ENCODE peak calls at places on chromosome X, in eight cellular contexts. X is WTC11; L is NCI-H345; O is activated T-helper 1 cell treated with anti-CD3 and anti-CD28 coated beads, Interleukin-12 subunit alpha, Interleukin-12 subunit beta, Interleukin-2, Interleukin-4 antibody, amounts not matched to agents 30 ng/mL and 10 ng/mL and 1 ng/mL, durations not matched to agents 14 hours and 24 hours and 36 hours; V is HCT116; C is RPMI8226; S is activated CD8-positive, alpha-beta T cell treated with anti-CD3 and anti-CD28 coated beads, Interleukin-2, amount 10 ng/mL, durations not matched to agents 7 days and 5 days; Y is NCI-H2081. Z is an unnamed sample.

GRCh38 chrX:136028383-136028984 is 43.2 kb downstream of the SLC9A6 start:
- DNase-seq in L (peak), X (no peak), S (no peak), O (no peak), C (peak), Y (peak), V (peak), Z (peak)

GRCh38 chrX:70219938-70220764 is 14.3 kb upstream of the AWAT1 start:
- DNase-seq in Y (peak), X (no peak), S (no peak), C (peak), V (peak), L (peak), O (no peak), Z (no peak)

GRCh38 chrX:123077671-123078070 is 106.4 kb upstream of the GRIA3 start:
- DNase-seq in X (no peak), C (no peak), L (no peak), O (no peak), V (no peak), Y (no peak), S (no peak), Z (no peak)

GRCh38 chrX:42140320-42140719 is 217.0 kb upstream of the CASK start:
- DNase-seq in O (no peak), X (no peak), V (no peak), L (no peak), Y (no peak), C (no peak), S (no peak), Z (no peak)

GRCh38 chrX:47247206-47247998 is 14.6 kb downstream of the USP11 start:
- DNase-seq in V (no peak), X (no peak), L (no peak), O (no peak), C (no peak), S (no peak), Y (no peak), Z (no peak)

GRCh38 chrX:123121241-123121640 is 62.8 kb upstream of the GRIA3 start:
- DNase-seq in L (no peak), Y (no peak), C (no peak), S (no peak), X (no peak), V (no peak), O (no peak), Z (no peak)

GRCh38 chrX:68912113-68912980 is 83.5 kb downstream of the EFNB1 start:
- DNase-seq in Y (no peak), L (no peak), O (no peak), V (no peak), C (no peak), S (no peak), X (peak), Z (no peak)

GRCh38 chrX:38561951-38562719 is 793 bp downstream of the TSPAN7 start:
- DNase-seq in S (no peak), O (no peak), C (no peak), Y (peak), X (peak), L (peak), V (no peak), Z (peak)

GRCh38 chrX:40098264-40099045 is 697 bp upstream of the BCOR start:
- DNase-seq in Y (peak), V (no peak), L (peak), S (peak), C (peak), X (peak), O (peak), Z (peak)

GRCh38 chrX:12237131-12237530 is 98.9 kb downstream of the FRMPD4 start:
- DNase-seq in L (no peak), Y (no peak), O (no peak), C (no peak), S (no peak), X (no peak), V (no peak), Z (no peak)

Z was measured in CD4-positive, alpha-beta memory T cell.